ENCODE peak calls at places on chromosomes 7 and 10, in seven cellular contexts. One of them, this sample, is unnamed.

GRCh38 chr10:60816624-60817023 is 38.3 kb downstream of the CDK1 start:
- DNase-seq in hepatocyte: peak
- DNase-seq in cardiac fibroblast: peak
- DNase-seq in WERI-Rb-1: peak
- DNase-seq in right cardiac atrium: no peak
- DNase-seq in small intestine: peak
- DNase-seq in thoracic aorta: no peak
- DNase-seq in this sample: no peak

GRCh38 chr7:84085147-84085546 is 109.4 kb downstream of the SEMA3A start:
- DNase-seq in hepatocyte: no peak
- DNase-seq in cardiac fibroblast: peak
- DNase-seq in WERI-Rb-1: no peak
- DNase-seq in right cardiac atrium: no peak
- DNase-seq in small intestine: no peak
- DNase-seq in thoracic aorta: no peak
- DNase-seq in this sample: no peak

GRCh38 chr10:124106241-124106905 is 13.0 kb upstream of the CHST15 start:
- DNase-seq in hepatocyte: peak
- DNase-seq in cardiac fibroblast: peak
- DNase-seq in WERI-Rb-1: no peak
- DNase-seq in right cardiac atrium: peak
- DNase-seq in small intestine: no peak
- DNase-seq in thoracic aorta: no peak
- DNase-seq in this sample: no peak

GRCh38 chr10:97596101-97597055 is 6.9 kb downstream of the C10orf62 start:
- DNase-seq in hepatocyte: peak
- DNase-seq in cardiac fibroblast: peak
- DNase-seq in WERI-Rb-1: no peak
- DNase-seq in right cardiac atrium: peak
- DNase-seq in small intestine: peak
- DNase-seq in thoracic aorta: peak
- DNase-seq in this sample: no peak

GRCh38 chr10:51397695-51398094 is 301.7 kb downstream of the CSTF2T start:
- DNase-seq in hepatocyte: peak
- DNase-seq in cardiac fibroblast: peak
- DNase-seq in WERI-Rb-1: no peak
- DNase-seq in right cardiac atrium: peak
- DNase-seq in small intestine: peak
- DNase-seq in thoracic aorta: peak
- DNase-seq in this sample: peak

GRCh38 chr10:35642023-35642792 is at the start of gene FZD8:
- DNase-seq in hepatocyte: peak
- DNase-seq in cardiac fibroblast: peak
- DNase-seq in WERI-Rb-1: peak
- DNase-seq in right cardiac atrium: peak
- DNase-seq in small intestine: peak
- DNase-seq in thoracic aorta: peak
- DNase-seq in this sample: peak

GRCh38 chr7:116671681-116672595 is at the start of gene MET:
- DNase-seq in hepatocyte: peak
- DNase-seq in cardiac fibroblast: peak
- DNase-seq in WERI-Rb-1: peak
- DNase-seq in right cardiac atrium: peak
- DNase-seq in small intestine: peak
- DNase-seq in thoracic aorta: peak
- DNase-seq in this sample: peak

GRCh38 chr7:94832051-94832450 is 75.3 kb upstream of the PPP1R9A start:
- DNase-seq in hepatocyte: no peak
- DNase-seq in cardiac fibroblast: peak
- DNase-seq in WERI-Rb-1: no peak
- DNase-seq in right cardiac atrium: no peak
- DNase-seq in small intestine: no peak
- DNase-seq in thoracic aorta: no peak
- DNase-seq in this sample: no peak

GRCh38 chr10:79057481-79058275 is 11.1 kb upstream of the ZMIZ1 start:
- DNase-seq in hepatocyte: no peak
- DNase-seq in cardiac fibroblast: no peak
- DNase-seq in WERI-Rb-1: no peak
- DNase-seq in right cardiac atrium: no peak
- DNase-seq in small intestine: no peak
- DNase-seq in thoracic aorta: no peak
- DNase-seq in this sample: peak

GRCh38 chr7:155257482-155258232 is 40.0 kb upstream of the INSIG1 start:
- DNase-seq in hepatocyte: no peak
- DNase-seq in cardiac fibroblast: peak
- DNase-seq in WERI-Rb-1: no peak
- DNase-seq in right cardiac atrium: peak
- DNase-seq in small intestine: peak
- DNase-seq in thoracic aorta: peak
- DNase-seq in this sample: peak

GRCh38 chr7:150992833-150993302 is 2.1 kb downstream of the NOS3 start:
- DNase-seq in hepatocyte: peak
- DNase-seq in cardiac fibroblast: peak
- DNase-seq in WERI-Rb-1: peak
- DNase-seq in right cardiac atrium: peak
- DNase-seq in small intestine: no peak
- DNase-seq in thoracic aorta: no peak
- DNase-seq in this sample: no peak

GRCh38 chr7:150993511-150993910 is 2.7 kb downstream of the NOS3 start:
- DNase-seq in hepatocyte: no peak
- DNase-seq in cardiac fibroblast: no peak
- DNase-seq in WERI-Rb-1: no peak
- DNase-seq in right cardiac atrium: peak
- DNase-seq in small intestine: no peak
- DNase-seq in thoracic aorta: no peak
- DNase-seq in this sample: no peak

GRCh38 chr7:150994141-150994837 is 3.5 kb downstream of the NOS3 start:
- DNase-seq in hepatocyte: peak
- DNase-seq in cardiac fibroblast: no peak
- DNase-seq in WERI-Rb-1: no peak
- DNase-seq in right cardiac atrium: peak
- DNase-seq in small intestine: no peak
- DNase-seq in thoracic aorta: no peak
- DNase-seq in this sample: no peak

GRCh38 chr7:150996289-150997074 is 5.7 kb downstream of the NOS3 start:
- DNase-seq in hepatocyte: no peak
- DNase-seq in cardiac fibroblast: no peak
- DNase-seq in WERI-Rb-1: no peak
- DNase-seq in right cardiac atrium: peak
- DNase-seq in small intestine: no peak
- DNase-seq in thoracic aorta: no peak
- DNase-seq in this sample: no peak

GRCh38 chr7:150994838-150995510 is 4.2 kb downstream of the NOS3 start:
- DNase-seq in hepatocyte: no peak
- DNase-seq in cardiac fibroblast: no peak
- DNase-seq in WERI-Rb-1: no peak
- DNase-seq in right cardiac atrium: no peak
- DNase-seq in small intestine: no peak
- DNase-seq in thoracic aorta: no peak
- DNase-seq in this sample: no peak
- H3K4me3 ChIP-seq in hepatocyte: no peak
- H3K4me3 ChIP-seq in cardiac fibroblast: no peak
- H3K4me3 ChIP-seq in WERI-Rb-1: no peak
- H3K4me3 ChIP-seq in right cardiac atrium: peak
- H3K4me3 ChIP-seq in small intestine: no peak
- H3K4me3 ChIP-seq in thoracic aorta: peak
- H3K4me3 ChIP-seq in this sample: no peak

DNA sequence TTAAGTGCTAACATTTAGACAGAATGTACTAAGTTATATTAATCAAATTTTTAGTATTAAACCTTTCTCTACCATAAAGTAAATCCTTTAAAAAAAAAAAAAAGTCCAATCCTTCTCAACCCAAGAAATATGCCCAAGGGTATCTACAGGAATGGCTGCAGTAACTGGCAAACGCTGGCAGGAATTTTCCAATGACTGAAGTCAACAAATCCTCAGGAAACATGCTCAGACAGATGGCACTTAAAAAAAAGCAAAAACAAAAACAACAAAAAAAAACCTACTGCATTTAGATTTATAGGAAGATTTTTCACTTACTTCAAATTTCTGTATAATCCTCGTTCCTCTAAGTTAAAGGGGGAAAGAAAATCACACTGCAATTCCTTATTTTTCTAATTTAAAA is 666 bp downstream of the SVIL start:
- DNase-seq in hepatocyte: no peak
- DNase-seq in cardiac fibroblast: no peak
- DNase-seq in WERI-Rb-1: no peak
- DNase-seq in right cardiac atrium: no peak
- DNase-seq in small intestine: no peak
- DNase-seq in thoracic aorta: no peak
- DNase-seq in this sample: no peak
- H3K4me3 ChIP-seq in hepatocyte: no peak
- H3K4me3 ChIP-seq in cardiac fibroblast: peak
- H3K4me3 ChIP-seq in WERI-Rb-1: no peak
- H3K4me3 ChIP-seq in right cardiac atrium: peak
- H3K4me3 ChIP-seq in small intestine: no peak
- H3K4me3 ChIP-seq in thoracic aorta: peak
- H3K4me3 ChIP-seq in this sample: no peak

GRCh38 chr10:126250527-126251310 is 137.6 kb downstream of the ADAM12 start:
- DNase-seq in hepatocyte: no peak
- DNase-seq in cardiac fibroblast: peak
- DNase-seq in WERI-Rb-1: no peak
- DNase-seq in right cardiac atrium: no peak
- DNase-seq in small intestine: no peak
- DNase-seq in thoracic aorta: no peak
- DNase-seq in this sample: no peak

GRCh38 chr10:126251778-126252407 is 136.4 kb downstream of the ADAM12 start:
- DNase-seq in hepatocyte: no peak
- DNase-seq in cardiac fibroblast: no peak
- DNase-seq in WERI-Rb-1: no peak
- DNase-seq in right cardiac atrium: no peak
- DNase-seq in small intestine: no peak
- DNase-seq in thoracic aorta: no peak
- DNase-seq in this sample: no peak

GRCh38 chr10:126252884-126253612 is 135.2 kb downstream of the ADAM12 start:
- DNase-seq in hepatocyte: peak
- DNase-seq in cardiac fibroblast: peak
- DNase-seq in WERI-Rb-1: peak
- DNase-seq in right cardiac atrium: peak
- DNase-seq in small intestine: no peak
- DNase-seq in thoracic aorta: no peak
- DNase-seq in this sample: no peak

GRCh38 chr10:126255313-126255712 is 133.0 kb downstream of the ADAM12 start:
- DNase-seq in hepatocyte: no peak
- DNase-seq in cardiac fibroblast: no peak
- DNase-seq in WERI-Rb-1: no peak
- DNase-seq in right cardiac atrium: no peak
- DNase-seq in small intestine: no peak
- DNase-seq in thoracic aorta: no peak
- DNase-seq in this sample: no peak

GRCh38 chr10:126253613-126254002 is 134.7 kb downstream of the ADAM12 start:
- DNase-seq in hepatocyte: no peak
- DNase-seq in cardiac fibroblast: peak
- DNase-seq in WERI-Rb-1: no peak
- DNase-seq in right cardiac atrium: no peak
- DNase-seq in small intestine: no peak
- DNase-seq in thoracic aorta: no peak
- DNase-seq in this sample: no peak
- H3K4me3 ChIP-seq in hepatocyte: no peak
- H3K4me3 ChIP-seq in cardiac fibroblast: no peak
- H3K4me3 ChIP-seq in WERI-Rb-1: no peak
- H3K4me3 ChIP-seq in right cardiac atrium: no peak
- H3K4me3 ChIP-seq in small intestine: no peak
- H3K4me3 ChIP-seq in thoracic aorta: no peak
- H3K4me3 ChIP-seq in this sample: no peak

DNA sequence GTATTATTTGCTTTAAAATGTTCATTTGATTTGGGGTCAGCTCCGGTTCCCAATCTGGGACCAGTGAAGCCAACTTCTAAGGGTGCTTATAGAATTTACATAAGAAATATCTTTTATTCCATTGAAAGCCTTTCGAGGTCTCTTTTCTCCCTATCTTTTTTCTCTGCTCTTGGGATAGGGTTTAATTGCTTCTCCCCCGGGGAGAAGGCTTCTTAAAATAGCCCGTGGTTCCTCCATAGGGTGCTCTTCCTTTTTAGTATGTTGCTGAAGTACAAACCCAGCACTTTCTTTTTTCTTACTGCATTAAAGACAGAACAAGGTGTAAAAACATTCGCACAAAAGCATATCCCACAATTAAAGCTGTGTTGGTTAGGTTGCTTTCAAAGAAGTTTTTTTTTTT is 107.5 kb downstream of the POU6F2 start:
- DNase-seq in hepatocyte: no peak
- DNase-seq in cardiac fibroblast: no peak
- DNase-seq in WERI-Rb-1: no peak
- DNase-seq in right cardiac atrium: no peak
- DNase-seq in small intestine: no peak
- DNase-seq in thoracic aorta: no peak
- DNase-seq in this sample: no peak
- H3K4me3 ChIP-seq in hepatocyte: peak
- H3K4me3 ChIP-seq in cardiac fibroblast: no peak
- H3K4me3 ChIP-seq in WERI-Rb-1: no peak
- H3K4me3 ChIP-seq in right cardiac atrium: peak
- H3K4me3 ChIP-seq in small intestine: no peak
- H3K4me3 ChIP-seq in thoracic aorta: peak
- H3K4me3 ChIP-seq in this sample: no peak

DNA sequence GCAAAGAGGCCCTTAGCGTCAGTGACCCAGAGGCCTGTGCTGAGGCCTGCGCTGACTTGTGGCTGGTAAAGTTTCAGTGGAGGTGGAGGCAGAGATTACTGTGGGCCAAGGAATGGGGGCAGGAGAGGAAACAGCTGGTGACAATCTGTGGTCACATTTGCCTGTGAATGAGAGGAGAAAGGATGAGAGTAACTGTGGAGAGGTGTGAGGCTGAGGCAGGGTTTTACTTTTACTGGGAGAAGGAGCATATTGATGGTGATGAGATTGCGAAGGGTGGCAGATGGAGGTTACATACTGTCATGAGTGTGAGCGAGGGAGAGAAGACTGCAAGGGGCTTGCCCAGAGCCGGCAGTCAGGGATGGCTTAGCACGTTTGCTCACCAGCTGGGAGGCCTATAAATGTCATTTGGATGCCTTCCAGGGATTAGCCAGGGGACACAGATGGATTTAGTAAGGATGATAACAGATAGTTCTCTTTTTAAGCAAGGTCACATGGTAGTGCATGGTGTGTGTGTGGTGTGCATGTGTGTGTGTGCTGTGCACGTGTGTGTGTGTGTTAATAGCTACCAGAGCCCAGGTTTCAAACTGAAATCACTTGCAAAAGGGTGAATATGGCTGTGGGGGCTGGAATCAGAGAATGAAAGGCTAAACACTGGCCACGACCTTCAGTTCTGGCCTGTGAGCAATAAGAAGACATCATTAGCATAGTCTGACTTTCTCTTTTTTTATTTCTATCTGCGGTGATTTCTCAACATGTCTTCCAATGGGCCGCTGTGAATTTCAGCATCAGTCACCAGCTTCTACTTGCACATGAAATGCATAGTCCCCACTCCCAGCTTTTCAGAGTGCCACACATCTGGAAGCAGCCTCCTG is 291.5 kb upstream of the ZNF32 start:
- DNase-seq in hepatocyte: peak
- DNase-seq in cardiac fibroblast: peak
- DNase-seq in WERI-Rb-1: peak
- DNase-seq in right cardiac atrium: no peak
- DNase-seq in small intestine: no peak
- DNase-seq in thoracic aorta: no peak
- DNase-seq in this sample: no peak
- H3K4me3 ChIP-seq in hepatocyte: no peak
- H3K4me3 ChIP-seq in cardiac fibroblast: no peak
- H3K4me3 ChIP-seq in WERI-Rb-1: no peak
- H3K4me3 ChIP-seq in right cardiac atrium: no peak
- H3K4me3 ChIP-seq in small intestine: no peak
- H3K4me3 ChIP-seq in thoracic aorta: no peak
- H3K4me3 ChIP-seq in this sample: no peak